ENCODE peak calls at places on chromosomes 13 and 19, in four cellular contexts. E, L, S and A are unnamed samples.

GRCh38 chr19:55649579-55650557 is 1.9 kb downstream of the CCDC106 start:
- DNase-seq in E (no peak), L (no peak), S (no peak), A (no peak)

GRCh38 chr13:101454767-101455166 is 2.3 kb downstream of the ITGBL1 start:
- DNase-seq in E (no peak), L (no peak), S (no peak), A (no peak)

GRCh38 chr19:3142292-3142670 is 6.4 kb downstream of the GNA15 start:
- DNase-seq in E (peak), L (no peak), S (no peak), A (no peak)

GRCh38 chr19:50482886-50483285 is 6.2 kb upstream of the GARIN5A start:
- DNase-seq in E (no peak), L (peak), S (no peak), A (no peak)

GRCh38 chr13:112893570-112894422 is 75.2 kb upstream of the MCF2L start:
- DNase-seq in E (no peak), L (no peak), S (no peak), A (no peak)

GRCh38 chr19:5354403-5354802 is 13.8 kb upstream of the PTPRS start:
- DNase-seq in E (no peak), L (no peak), S (no peak), A (no peak)

GRCh38 chr19:19528721-19529490 is at the start of gene YJEFN3:
- DNase-seq in E (no peak), L (no peak), S (no peak), A (no peak)

GRCh38 chr13:31023126-31023525 is 90.7 kb downstream of the TEX26 start:
- DNase-seq in E (no peak), L (no peak), S (no peak), A (no peak)

GRCh38 chr13:43058318-43058674 is 34.9 kb downstream of the DNAJC15 start:
- DNase-seq in E (peak), L (no peak), S (peak), A (no peak)

GRCh38 chr13:97266734-97267417 is 44.7 kb downstream of the MBNL2 start:
- DNase-seq in E (no peak), L (no peak), S (no peak), A (no peak)

GRCh38 chr13:113495494-113496251 is 5.2 kb upstream of the DCUN1D2 start:
- DNase-seq in E (no peak), L (no peak), S (no peak), A (peak)

GRCh38 chr19:55088543-55089265 is 13.0 kb downstream of the EPS8L1 start:
- DNase-seq in E (no peak), L (peak), S (no peak), A (peak)

GRCh38 chr13:114124921-114125320 is 7.5 kb downstream of the RASA3 start:
- DNase-seq in E (peak), L (no peak), S (no peak), A (peak)

GRCh38 chr13:114222461-114222968 is 12.2 kb upstream of the CDC16 start:
- DNase-seq in E (no peak), L (no peak), S (no peak), A (no peak)

DNA sequence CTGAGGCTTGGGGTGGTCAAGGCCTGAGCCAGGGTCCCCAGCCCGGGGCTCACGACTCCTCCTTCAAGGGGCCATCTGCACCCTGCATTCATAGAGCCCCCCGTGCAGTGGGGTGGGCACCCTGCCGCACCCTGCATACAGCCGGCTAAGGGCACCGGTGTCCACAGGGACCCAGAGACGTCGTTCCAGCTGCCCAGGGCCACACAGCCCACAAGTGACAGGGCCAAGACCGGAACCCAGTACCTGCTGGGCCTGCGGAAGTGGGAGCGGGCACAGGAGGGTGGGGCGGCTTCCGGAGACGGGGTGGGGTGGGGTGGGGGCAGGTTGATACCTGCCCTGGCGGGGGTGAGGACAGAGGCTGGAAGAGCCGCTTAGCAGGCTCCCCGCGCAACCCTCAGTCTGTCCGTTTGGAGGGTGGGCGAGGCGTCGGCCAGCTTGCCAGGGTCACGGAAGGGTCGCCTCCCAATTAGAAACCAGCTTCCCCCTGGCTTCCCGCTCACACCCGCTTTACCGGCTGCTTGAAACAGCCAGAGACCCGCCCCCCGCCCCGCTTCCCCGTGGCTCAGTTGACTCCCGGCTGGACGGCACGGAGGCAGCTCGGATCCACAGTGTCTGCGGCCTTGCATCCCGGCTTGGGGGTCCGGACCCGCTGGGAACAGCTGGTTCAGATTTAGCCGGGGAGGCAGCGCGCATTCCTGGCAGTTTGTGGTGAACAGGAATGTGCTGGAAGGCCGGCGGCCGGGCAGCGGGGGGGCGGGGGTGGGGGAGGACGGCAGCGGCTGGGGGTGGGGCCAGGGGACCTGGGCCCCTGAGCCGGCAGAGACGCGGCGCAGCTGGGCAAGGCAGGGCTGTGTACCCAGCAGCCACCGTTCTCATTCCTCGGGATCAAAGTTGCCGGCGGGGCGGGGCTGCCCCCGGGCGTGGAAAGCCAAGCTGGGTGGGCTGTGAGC is 1.8 kb downstream of the CNN2 start:
- DNase-seq in E (peak), L (peak), S (peak), A (no peak)
- H3K4me3 ChIP-seq in E (peak), L (peak), S (peak), A (peak)

DNA sequence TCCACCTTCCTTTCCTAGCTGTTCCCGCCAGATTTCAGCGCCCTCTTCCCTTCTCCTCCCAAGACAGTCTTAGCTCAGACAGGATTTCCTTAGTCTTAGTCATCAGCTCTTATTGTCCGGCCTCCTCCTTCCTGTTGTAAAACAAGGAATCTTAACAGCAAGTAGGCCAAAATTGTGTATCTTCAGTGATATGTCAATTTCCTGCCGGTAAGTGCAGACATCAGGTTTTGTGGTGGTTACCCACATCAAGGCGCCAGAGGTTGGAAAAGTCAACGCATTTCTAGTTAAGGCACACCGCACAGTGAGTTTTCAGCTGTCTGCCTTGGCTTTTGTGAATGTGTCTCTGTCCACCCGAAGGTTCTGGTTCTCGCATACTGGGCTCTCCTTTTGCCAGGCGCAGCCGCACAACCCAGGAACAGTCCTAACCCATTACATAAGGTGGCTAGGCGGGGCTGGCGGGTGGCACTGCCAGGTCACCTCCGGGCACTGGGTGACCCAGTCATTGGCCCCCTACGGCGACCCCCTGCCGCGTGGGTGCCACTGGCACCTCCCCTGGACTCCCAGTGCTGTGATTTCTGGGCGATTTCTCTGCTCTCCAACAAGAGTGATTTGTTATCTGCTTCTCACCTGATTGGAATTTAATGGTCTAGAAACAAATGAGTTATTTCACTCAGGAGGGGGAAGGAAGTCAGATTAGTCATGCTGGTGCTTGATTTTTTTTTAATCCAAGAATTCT is 12.9 kb downstream of the COL4A2 start:
- DNase-seq in E (peak), L (peak), S (no peak), A (peak)
- H3K4me3 ChIP-seq in E (no peak), L (no peak), S (no peak), A (no peak)

DNA sequence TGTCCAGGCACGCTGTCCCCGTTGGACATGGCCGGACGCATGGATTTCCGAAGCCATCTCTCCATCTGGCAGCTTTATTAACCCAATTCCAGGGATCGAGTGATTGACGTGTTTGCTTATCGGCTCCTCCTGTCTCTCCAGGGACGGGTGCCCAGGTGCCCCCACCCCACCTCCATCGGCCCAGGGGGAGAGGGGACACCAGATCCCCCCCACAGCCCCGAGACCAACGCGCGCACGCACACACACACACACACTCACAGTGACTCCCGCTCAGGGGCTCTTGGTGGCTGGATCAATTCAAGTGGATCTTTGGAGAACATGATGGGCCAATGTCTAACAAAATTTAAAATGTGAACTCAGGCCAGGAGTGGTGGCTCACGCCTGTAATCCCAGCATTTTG is 23.1 kb upstream of the ONECUT3 start:
- DNase-seq in E (no peak), L (no peak), S (no peak), A (no peak)
- H3K4me3 ChIP-seq in E (no peak), L (no peak), S (no peak), A (no peak)

DNA sequence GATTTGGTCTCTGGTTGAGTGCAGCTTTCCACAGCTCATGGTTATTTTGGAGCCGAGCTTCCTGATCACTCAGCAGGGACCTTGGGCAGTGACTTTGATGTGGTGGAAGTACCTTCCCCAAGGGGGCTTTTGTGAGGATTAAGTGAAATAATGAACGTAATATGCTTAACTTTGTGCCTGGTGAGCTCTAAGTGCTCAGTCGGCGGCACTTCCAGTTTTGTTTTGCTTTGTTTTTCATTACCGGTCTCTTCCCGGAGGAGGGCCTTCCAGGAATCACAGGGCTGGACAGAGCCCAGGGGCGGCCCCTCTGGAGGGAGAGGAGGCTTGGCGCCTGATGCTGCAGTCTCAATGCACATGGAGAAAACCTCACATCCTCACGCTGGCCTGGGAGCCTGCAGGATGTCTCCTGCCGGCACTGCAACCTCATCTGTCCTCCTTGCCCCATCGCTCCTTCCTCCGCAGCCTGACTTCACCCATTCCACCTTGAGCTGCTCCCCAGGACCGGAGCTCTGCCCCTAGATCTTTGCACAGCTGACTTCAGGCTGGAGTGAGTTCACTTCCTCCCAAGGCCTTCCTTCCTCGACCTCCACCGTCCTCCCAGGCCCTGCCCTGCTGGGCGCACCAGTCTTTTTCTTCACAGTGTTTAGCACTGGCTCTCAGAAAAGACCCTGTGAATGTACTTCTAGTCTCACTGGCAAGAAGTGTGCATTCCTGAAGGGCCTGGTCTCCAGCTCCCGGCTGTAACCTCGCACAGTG is 1.6 kb downstream of the PLEKHF1 start:
- DNase-seq in E (no peak), L (no peak), S (no peak), A (no peak)
- H3K4me3 ChIP-seq in E (peak), L (peak), S (peak), A (peak)